ENCODE peak calls at places on chromosome 19, in five cellular contexts. O is NCI-H1694; R is effector memory CD4-positive, alpha-beta T cell; S is amniotic stem cell; B is nucleus accumbens. N is an unnamed sample.

GRCh38 chr19:45506246-45506990 is 861 bp upstream of the VASP start:
- DNase-seq in R (peak), O (peak), B (peak), S (peak), N (peak)

GRCh38 chr19:52599241-52599640 is 29.2 kb downstream of the ZNF701 start:
- DNase-seq in B (no peak), R (no peak), O (no peak), S (no peak), N (no peak)

GRCh38 chr19:50967924-50968708 is 1.3 kb downstream of the KLK6 start:
- DNase-seq in R (no peak), B (no peak), O (no peak), S (no peak), N (no peak)

GRCh38 chr19:18946335-18946734 is 5.3 kb upstream of the HOMER3 start:
- DNase-seq in R (no peak), S (no peak), B (no peak), O (no peak), N (no peak)

GRCh38 chr19:13492128-13492527 is 14.2 kb downstream of the CACNA1A start:
- DNase-seq in R (no peak), S (no peak), B (no peak), O (no peak), N (no peak)

GRCh38 chr19:51800849-51801244 is 5.9 kb downstream of the FPR3 start:
- DNase-seq in S (no peak), O (no peak), B (no peak), R (no peak), N (no peak)

GRCh38 chr19:42233638-42234292 is 8.6 kb downstream of the GSK3A start:
- DNase-seq in B (no peak), O (no peak), R (no peak), S (no peak), N (no peak)

GRCh38 chr19:40616178-40616577 is 15.0 kb downstream of the LTBP4 start:
- DNase-seq in O (no peak), S (no peak), R (no peak), B (no peak), N (no peak)

GRCh38 chr19:12137541-12137940 is 2.6 kb downstream of the ZNF20 start:
- DNase-seq in O (no peak), R (no peak), B (no peak), S (no peak), N (no peak)

GRCh38 chr19:12085074-12085818 is 20.7 kb downstream of the ZNF844 start:
- DNase-seq in S (no peak), O (no peak), R (no peak), B (no peak), N (no peak)

GRCh38 chr19:39998511-39998910 is 1.7 kb downstream of the ZNF546 start:
- DNase-seq in S (no peak), R (no peak), O (no peak), B (no peak), N (no peak)

GRCh38 chr19:10514211-10515145 is 2.8 kb downstream of the S1PR5 start:
- DNase-seq in R (no peak), S (no peak), O (no peak), B (peak), N (no peak)

GRCh38 chr19:18426416-18426767 is 7.2 kb downstream of the SSBP4 start:
- DNase-seq in R (no peak), B (no peak), S (no peak), O (no peak), N (no peak)

GRCh38 chr19:51158474-51159129 is 16.5 kb downstream of the SIGLEC7 start:
- DNase-seq in R (peak), O (peak), B (no peak), S (no peak), N (peak)

GRCh38 chr19:39246951-39247669 is 1.5 kb downstream of the IFNL4 start:
- DNase-seq in B (no peak), R (no peak), O (no peak), S (no peak), N (no peak)

GRCh38 chr19:30564551-30565011 is 192.4 kb downstream of the ZNF536 start:
- DNase-seq in R (no peak), O (no peak), S (no peak), B (no peak), N (no peak)

GRCh38 chr19:1009043-1009975 is 9.1 kb downstream of the GRIN3B start:
- DNase-seq in R (no peak), S (no peak), B (no peak), O (no peak), N (no peak)

GRCh38 chr19:10086904-10087256 is 763 bp downstream of the SHFL start:
- DNase-seq in B (no peak), R (no peak), S (no peak), O (no peak), N (peak)

GRCh38 chr19:3366761-3367571 is 583 bp downstream of the NFIC start:
- DNase-seq in R (no peak), B (peak), S (no peak), O (no peak), N (no peak)

GRCh38 chr19:45528149-45528743 is 21.0 kb downstream of the VASP start:
- DNase-seq in B (no peak), O (no peak), R (no peak), S (no peak), N (no peak)

GRCh38 chr19:2693492-2693891 is 9.0 kb downstream of the GNG7 start:
- DNase-seq in O (no peak), R (no peak), B (no peak), S (no peak), N (no peak)

GRCh38 chr19:14182481-14182880 is 23.5 kb downstream of the ADGRL1 start:
- DNase-seq in S (no peak), R (no peak), B (no peak), O (no peak), N (no peak)

GRCh38 chr19:3065675-3066357 is 3.5 kb upstream of the TLE5 start:
- DNase-seq in R (no peak), O (no peak), B (no peak), S (no peak), N (no peak)

GRCh38 chr19:11361037-11361770 is 6.0 kb downstream of the PLPPR2 start:
- DNase-seq in O (no peak), B (no peak), S (no peak), R (no peak), N (no peak)

GRCh38 chr19:55497777-55498176 is 9.5 kb downstream of the SSC5D start:
- DNase-seq in R (no peak), S (no peak), O (no peak), B (no peak), N (no peak)

GRCh38 chr19:16938211-16938610 is 49.4 kb downstream of the F2RL3 start:
- DNase-seq in B (no peak), R (no peak), S (no peak), O (no peak), N (no peak)

GRCh38 chr19:38676878-38677646 is 29.6 kb downstream of the ACTN4 start:
- DNase-seq in B (no peak), R (no peak), O (no peak), S (no peak), N (no peak)

GRCh38 chr19:33905937-33906577 is 109.4 kb downstream of the KCTD15 start:
- DNase-seq in R (no peak), S (no peak), B (no peak), O (no peak), N (no peak)

GRCh38 chr19:13150187-13150918 is at the start of the genes IER2 and STX10:
- DNase-seq in O (peak), S (peak), R (peak), B (peak), N (peak)

GRCh38 chr19:3644351-3645066 is 17.9 kb upstream of the CACTIN start:
- DNase-seq in O (peak), S (no peak), B (peak), R (no peak), N (no peak)

GRCh38 chr19:15702590-15702930 is 25.3 kb upstream of the OR10H2 start:
- DNase-seq in B (no peak), R (no peak), O (peak), S (no peak), N (no peak)

GRCh38 chr19:49216076-49216475 is 58.5 kb downstream of the TRPM4 start:
- DNase-seq in B (no peak), R (no peak), O (no peak), S (no peak), N (no peak)

N was measured in T-helper 17 cell.